ENCODE peak calls at places on chromosomes 6 and 20, in four cellular contexts. L is HepG2, J is K562, M is HCT116. N is an unnamed sample.

GRCh38 chr6:67630146-67630545 is 1004.9 kb upstream of the ADGRB3 start:
- DNase-seq in L (no peak), J (no peak), M (no peak), N (no peak)

GRCh38 chr20:46028110-46028509 is 905 bp upstream of the SLC12A5 start:
- DNase-seq in L (no peak), J (no peak), M (no peak), N (no peak)

GRCh38 chr6:105587349-105588115 is 184.7 kb upstream of the PREP start:
- DNase-seq in L (no peak), J (no peak), M (no peak), N (no peak)

GRCh38 chr6:63418741-63419140 is 99.0 kb upstream of the LGSN start:
- DNase-seq in L (peak; percentile 74), J (no peak), M (no peak), N (no peak)

GRCh38 chr6:109373762-109374161 is 8.5 kb downstream of the CD164 start:
- DNase-seq in L (no peak), J (no peak), M (no peak), N (no peak)

GRCh38 chr6:33882154-33882553 is 78.4 kb upstream of the MLN start:
- DNase-seq in L (no peak), J (no peak), M (no peak), N (no peak)

GRCh38 chr6:109507490-109508072 is 24.6 kb upstream of the ZBTB24 start:
- DNase-seq in L (no peak), J (no peak), M (no peak), N (no peak)

GRCh38 chr6:121651420-121651819 is 216.0 kb downstream of the GJA1 start:
- DNase-seq in L (no peak), J (no peak), M (no peak), N (no peak)

GRCh38 chr6:7882505-7883257 is 27.9 kb downstream of the TXNDC5 start:
- DNase-seq in L (peak; percentile 47), J (no peak), M (no peak), N (no peak)

GRCh38 chr6:80439721-80440488 is 333.4 kb downstream of the BCKDHB start:
- DNase-seq in L (no peak), J (no peak), M (no peak), N (no peak)

GRCh38 chr6:137878810-137879285 is 11.8 kb downstream of the TNFAIP3 start:
- DNase-seq in L (no peak), J (no peak), M (no peak), N (no peak)

GRCh38 chr6:148455225-148455624 is 112.6 kb downstream of the SASH1 start:
- DNase-seq in L (no peak), J (no peak), M (no peak), N (no peak)

GRCh38 chr6:149614352-149614751 is 34.2 kb downstream of the KATNA1 start:
- DNase-seq in L (no peak), J (no peak), M (no peak), N (no peak)

GRCh38 chr20:60294627-60295026 is 336.4 kb downstream of the CDH26 start:
- DNase-seq in L (no peak), J (no peak), M (no peak), N (no peak)

GRCh38 chr6:150271172-150271500 is 97.7 kb upstream of the IYD start:
- DNase-seq in L (no peak), J (no peak), M (no peak), N (no peak)

GRCh38 chr6:12012231-12012565 is at the start of gene HIVEP1:
- DNase-seq in L (no peak), J (no peak), M (no peak), N (no peak)

GRCh38 chr20:9427430-9427829 is 87.0 kb upstream of the LAMP5 start:
- DNase-seq in L (no peak), J (no peak), M (no peak), N (no peak)

GRCh38 chr6:51996296-51996947 is 91.0 kb downstream of the PKHD1 start:
- DNase-seq in L (no peak), J (no peak), M (no peak), N (no peak)

GRCh38 chr6:42200035-42200434 is 5.3 kb upstream of the GUCA1B start:
- DNase-seq in L (peak; percentile 78), J (no peak), M (no peak), N (peak; percentile 91)

GRCh38 chr6:137033828-137034227 is 10.9 kb downstream of the IL20RA start:
- DNase-seq in L (peak; percentile 30), J (no peak), M (no peak), N (no peak)

GRCh38 chr6:70811788-70812187 is 144.1 kb downstream of the SMAP1 start:
- DNase-seq in L (no peak), J (no peak), M (no peak), N (no peak)

GRCh38 chr20:34037121-34037520 is 43.4 kb downstream of the RALY start:
- DNase-seq in L (no peak), J (no peak), M (no peak), N (no peak)

GRCh38 chr6:147941143-147941542 is 401.5 kb upstream of the SASH1 start:
- DNase-seq in L (no peak), J (no peak), M (no peak), N (no peak)

GRCh38 chr6:20447157-20447556 is 45.5 kb downstream of the E2F3 start:
- DNase-seq in L (no peak), J (peak; percentile 13), M (no peak), N (no peak)

GRCh38 chr20:9555781-9556180 is 41.4 kb downstream of the LAMP5 start:
- DNase-seq in L (no peak), J (no peak), M (no peak), N (no peak)

GRCh38 chr20:5001174-5002076 is at the start of gene SLC23A2:
- DNase-seq in L (no peak), J (peak; percentile 81), M (no peak), N (no peak)

GRCh38 chr20:50585678-50586077 is 75.5 kb downstream of the PTPN1 start:
- DNase-seq in L (no peak), J (no peak), M (no peak), N (no peak)

GRCh38 chr6:147207851-147208754 is 3.9 kb downstream of the STXBP5 start:
- DNase-seq in L (no peak), J (no peak), M (no peak), N (no peak)

GRCh38 chr6:134240664-134241431 is 77.1 kb downstream of the SGK1 start:
- DNase-seq in L (no peak), J (no peak), M (no peak), N (no peak)

GRCh38 chr6:55397986-55398385 is 70.7 kb downstream of the GFRAL start:
- DNase-seq in L (no peak), J (no peak), M (no peak), N (no peak)

GRCh38 chr20:3692706-3693294 is 11.0 kb upstream of the ADAM33 start:
- DNase-seq in L (no peak), J (no peak), M (no peak), N (no peak)

GRCh38 chr6:150177260-150178246 is 34.7 kb downstream of the PPP1R14C start:
- DNase-seq in L (peak; percentile 28), J (no peak), M (no peak), N (no peak)

GRCh38 chr6:87724994-87725811 is 23.2 kb upstream of the AKIRIN2 start:
- DNase-seq in L (no peak), J (no peak), M (no peak), N (no peak)

GRCh38 chr20:51366155-51366886 is 176.2 kb downstream of the NFATC2 start:
- DNase-seq in L (no peak), J (no peak), M (peak; percentile 37), N (no peak)

GRCh38 chr6:159098636-159099106 is 53.9 kb upstream of the TAGAP start:
- DNase-seq in L (no peak), J (no peak), M (no peak), N (no peak)

GRCh38 chr20:46311039-46311650 is 2.8 kb upstream of the CDH22 start:
- DNase-seq in L (peak; percentile 58), J (no peak), M (no peak), N (no peak)

DNA sequence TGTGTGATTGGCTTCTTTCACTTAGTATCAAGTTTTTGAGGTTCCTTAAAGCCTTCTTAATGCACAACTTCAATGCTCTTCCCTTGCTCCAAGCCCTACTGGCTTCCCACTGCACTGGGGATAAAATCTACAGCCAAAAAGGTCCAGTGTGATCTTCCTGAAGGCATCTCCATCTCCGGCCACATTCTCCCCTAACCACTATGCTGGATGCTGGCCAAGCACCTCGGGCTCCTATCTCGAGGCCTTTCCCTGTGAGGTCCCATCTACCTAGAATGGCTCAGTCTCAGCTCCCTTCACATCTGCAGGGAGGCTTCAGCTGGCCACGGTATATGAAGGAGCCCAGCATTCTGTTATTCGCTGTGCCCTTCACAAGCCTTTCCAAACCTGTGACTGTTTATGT is 48.1 kb downstream of the CNKSR3 start:
- DNase-seq in L (no peak), J (no peak), M (no peak), N (no peak)
- TF ChIP-seq TCF7L2 in L (no peak), J (no peak), M (no peak), N (no peak)

GRCh38 chr20:17673082-17673481 is 9.0 kb downstream of the RRBP1 start:
- DNase-seq in L (no peak), J (no peak), M (no peak), N (no peak)
- H3K27ac ChIP-seq in L (no peak overlapping the region), J (no peak overlapping the region), M (no peak overlapping the region), N (no peak overlapping the region)

GRCh38 chr20:11296221-11296620 is 621.5 kb upstream of the BTBD3 start:
- DNase-seq in L (no peak), J (no peak), M (no peak), N (no peak)
- TF ChIP-seq TCF7L2 in L (no peak), J (no peak), M (no peak), N (no peak)

GRCh38 chr20:47428851-47429336 is 72.4 kb upstream of the ZMYND8 start:
- DNase-seq in L (peak; percentile 85), J (no peak), M (no peak), N (no peak)

GRCh38 chr20:47429409-47429808 is 72.3 kb upstream of the NCOA3 start:
- DNase-seq in L (peak; percentile 81), J (no peak), M (no peak), N (no peak)

GRCh38 chr20:47432251-47433210 is 69.2 kb upstream of the NCOA3 start:
- DNase-seq in L (peak; percentile 71), J (no peak), M (peak; percentile 61), N (no peak)

GRCh38 chr20:47428164-47428563 is 71.7 kb upstream of the ZMYND8 start:
- DNase-seq in L (no peak), J (no peak), M (no peak), N (no peak)

DNA sequence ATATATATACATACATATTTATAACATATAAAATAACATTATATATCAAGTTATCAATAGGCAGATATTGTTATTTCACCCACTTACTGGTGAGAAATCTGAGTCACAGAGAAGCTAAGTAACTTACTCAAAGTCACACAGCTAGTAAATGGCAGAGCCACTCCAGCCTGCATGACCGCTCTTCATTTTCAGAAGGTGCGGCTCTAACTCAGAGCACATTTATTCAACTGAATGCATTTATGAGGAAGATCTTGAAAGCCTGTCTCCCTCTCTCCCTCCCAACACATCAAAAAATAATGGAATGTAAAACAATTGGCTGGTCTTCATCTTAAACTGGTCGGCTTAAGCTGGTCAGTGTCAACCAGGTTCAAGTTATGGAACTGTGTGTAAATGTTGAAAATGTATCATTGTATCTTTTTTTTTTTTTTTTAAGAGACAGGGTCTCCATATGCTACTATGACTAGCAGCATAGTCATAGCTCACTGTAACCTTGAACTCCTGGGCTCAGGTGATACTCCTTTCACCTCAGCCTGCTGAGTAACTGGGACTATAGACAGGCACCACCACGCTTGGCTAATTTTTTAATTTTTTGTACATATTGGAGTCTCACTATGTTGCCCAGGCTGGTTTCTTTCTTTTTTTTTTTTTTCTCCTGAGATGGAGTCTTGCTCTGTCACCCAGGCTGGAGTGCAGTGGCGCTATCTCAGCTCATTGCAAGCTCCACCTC is 70.7 kb upstream of the NCOA3 start:
- DNase-seq in L (no peak), J (no peak), M (no peak), N (no peak)
- H3K27ac ChIP-seq in L (no peak overlapping the region), J (no peak overlapping the region), M (no peak overlapping the region), N (no peak overlapping the region)

N was measured in Panc1.